ENCODE peak calls at places on chromosomes 1 and 21, in six cellular contexts. C, K, O, Q, M and Y are unnamed samples.

GRCh38 chr1:79325126-79325525 is 318.6 kb upstream of the ADGRL4 start:
- DNase-seq in C (no peak), K (no peak), O (no peak), Q (no peak), M (no peak), Y (no peak)

GRCh38 chr1:169521226-169521625 is 35.5 kb upstream of the SLC19A2 start:
- DNase-seq in C (no peak), K (no peak), O (no peak), Q (no peak), M (no peak), Y (no peak)

GRCh38 chr1:217348960-217349664 is 281.8 kb downstream of the GPATCH2 start:
- DNase-seq in C (no peak), K (no peak), O (no peak), Q (no peak), M (no peak), Y (no peak)

GRCh38 chr21:31182231-31183129 is 144.2 kb upstream of the KRTAP19-8 start:
- DNase-seq in C (no peak), K (no peak), O (peak), Q (no peak), M (no peak), Y (no peak)

GRCh38 chr1:35568975-35569395 is 4.1 kb upstream of the TFAP2E start:
- DNase-seq in C (no peak), K (peak), O (peak), Q (peak), M (peak), Y (peak)

GRCh38 chr1:72936942-72937341 is 654.6 kb upstream of the NEGR1 start:
- DNase-seq in C (no peak), K (no peak), O (no peak), Q (no peak), M (no peak), Y (no peak)

GRCh38 chr1:227166559-227166958 is 151.7 kb downstream of the CDC42BPA start:
- DNase-seq in C (no peak), K (no peak), O (no peak), Q (no peak), M (no peak), Y (no peak)

GRCh38 chr1:9630331-9631081 is 21.0 kb upstream of the PIK3CD start:
- DNase-seq in C (no peak), K (no peak), O (peak), Q (no peak), M (no peak), Y (no peak)

GRCh38 chr1:230768903-230769570 is 21.8 kb downstream of the CAPN9 start:
- DNase-seq in C (no peak), K (no peak), O (no peak), Q (no peak), M (peak), Y (no peak)

GRCh38 chr1:15820478-15820877 is 13.0 kb upstream of the UQCRHL start:
- DNase-seq in C (no peak), K (no peak), O (no peak), Q (no peak), M (peak), Y (no peak)

GRCh38 chr1:51686450-51686849 is 69.6 kb downstream of the OSBPL9 start:
- DNase-seq in C (no peak), K (no peak), O (no peak), Q (no peak), M (no peak), Y (no peak)

GRCh38 chr1:231020816-231021215 is 19.2 kb downstream of the FAM89A start:
- DNase-seq in C (no peak), K (no peak), O (no peak), Q (no peak), M (peak), Y (peak)

GRCh38 chr21:31865429-31865970 is 7.3 kb upstream of the HUNK start:
- DNase-seq in C (no peak), K (no peak), O (no peak), Q (no peak), M (no peak), Y (no peak)

GRCh38 chr1:83929184-83929583 is 69.7 kb downstream of the TTLL7 start:
- DNase-seq in C (no peak), K (no peak), O (no peak), Q (no peak), M (peak), Y (no peak)

GRCh38 chr1:228085287-228085926 is 2.9 kb downstream of the ARF1 start:
- DNase-seq in C (peak), K (no peak), O (no peak), Q (peak), M (peak), Y (peak)

GRCh38 chr1:196393742-196394141 is 214.5 kb downstream of the KCNT2 start:
- DNase-seq in C (no peak), K (peak), O (no peak), Q (no peak), M (peak), Y (peak)

GRCh38 chr1:236507022-236507700 is 16.6 kb upstream of the LGALS8 start:
- DNase-seq in C (no peak), K (no peak), O (no peak), Q (no peak), M (peak), Y (peak)

GRCh38 chr21:27572681-27573080 is 605.8 kb upstream of the ADAMTS5 start:
- DNase-seq in C (peak), K (no peak), O (no peak), Q (no peak), M (no peak), Y (no peak)

GRCh38 chr1:10540277-10541005 is 65.7 kb downstream of the PEX14 start:
- DNase-seq in C (no peak), K (peak), O (no peak), Q (no peak), M (peak), Y (no peak)

GRCh38 chr1:18712254-18712605 is 81.6 kb downstream of the PAX7 start:
- DNase-seq in C (no peak), K (no peak), O (no peak), Q (no peak), M (no peak), Y (no peak)

GRCh38 chr1:12177999-12178441 is 11.2 kb downstream of the TNFRSF1B start:
- DNase-seq in C (peak), K (peak), O (peak), Q (peak), M (peak), Y (peak)

GRCh38 chr1:223776826-223777454 is 64.6 kb downstream of the CAPN2 start:
- DNase-seq in C (no peak), K (no peak), O (no peak), Q (no peak), M (peak), Y (no peak)

GRCh38 chr1:248196965-248197364 is at the start of gene OR2M3:
- DNase-seq in C (no peak), K (no peak), O (no peak), Q (no peak), M (no peak), Y (no peak)

GRCh38 chr1:201506573-201507567 is at the start of gene CSRP1:
- DNase-seq in C (no peak), K (peak), O (peak), Q (peak), M (peak), Y (peak)

GRCh38 chr1:169367096-169367685 is 406 bp downstream of the NME7 start:
- DNase-seq in C (no peak), K (no peak), O (no peak), Q (no peak), M (no peak), Y (no peak)

GRCh38 chr1:29328897-29329775 is 92.8 kb downstream of the PTPRU start:
- DNase-seq in C (no peak), K (no peak), O (no peak), Q (no peak), M (no peak), Y (no peak)

GRCh38 chr1:92461364-92462097 is 25.2 kb downstream of the GFI1 start:
- DNase-seq in C (no peak), K (no peak), O (no peak), Q (no peak), M (no peak), Y (no peak)

GRCh38 chr1:223713546-223714420 is 1.4 kb downstream of the CAPN2 start:
- DNase-seq in C (no peak), K (no peak), O (peak), Q (no peak), M (no peak), Y (no peak)

GRCh38 chr1:229227298-229227919 is 43.5 kb upstream of the RAB4A start:
- DNase-seq in C (no peak), K (peak), O (peak), Q (peak), M (peak), Y (peak)

GRCh38 chr1:13926556-13926955 is 226.6 kb downstream of the PRDM2 start:
- DNase-seq in C (no peak), K (no peak), O (no peak), Q (no peak), M (no peak), Y (no peak)

GRCh38 chr1:153789478-153790148 is 14.4 kb downstream of the SLC27A3 start:
- DNase-seq in C (no peak), K (no peak), O (no peak), Q (no peak), M (no peak), Y (no peak)

GRCh38 chr1:45405636-45406035 is 65.4 kb upstream of the MUTYH start:
- DNase-seq in C (no peak), K (no peak), O (no peak), Q (no peak), M (no peak), Y (no peak)

GRCh38 chr1:45407888-45408287 is 67.6 kb upstream of the MUTYH start:
- DNase-seq in C (no peak), K (no peak), O (no peak), Q (no peak), M (no peak), Y (no peak)

GRCh38 chr1:45401524-45401923 is 61.3 kb upstream of the MUTYH start:
- DNase-seq in C (no peak), K (no peak), O (no peak), Q (no peak), M (no peak), Y (no peak)

GRCh38 chr1:45400049-45400448 is 59.8 kb upstream of the MUTYH start:
- DNase-seq in C (no peak), K (no peak), O (no peak), Q (no peak), M (no peak), Y (no peak)

GRCh38 chr1:45403298-45404079 is 63.2 kb upstream of the MUTYH start:
- DNase-seq in C (no peak), K (no peak), O (no peak), Q (no peak), M (no peak), Y (no peak)
- TF ChIP-seq CTCF in C (no peak), K (no peak), O (no peak), Q (no peak), M (no peak), Y (no peak)

GRCh38 chr1:46445773-46446256 is 43.8 kb upstream of the DMBX1 start:
- DNase-seq in C (no peak), K (no peak), O (no peak), Q (no peak), M (no peak), Y (no peak)
- TF ChIP-seq CTCF in C (peak), K (no peak), O (no peak), Q (no peak), M (peak), Y (peak)

DNA sequence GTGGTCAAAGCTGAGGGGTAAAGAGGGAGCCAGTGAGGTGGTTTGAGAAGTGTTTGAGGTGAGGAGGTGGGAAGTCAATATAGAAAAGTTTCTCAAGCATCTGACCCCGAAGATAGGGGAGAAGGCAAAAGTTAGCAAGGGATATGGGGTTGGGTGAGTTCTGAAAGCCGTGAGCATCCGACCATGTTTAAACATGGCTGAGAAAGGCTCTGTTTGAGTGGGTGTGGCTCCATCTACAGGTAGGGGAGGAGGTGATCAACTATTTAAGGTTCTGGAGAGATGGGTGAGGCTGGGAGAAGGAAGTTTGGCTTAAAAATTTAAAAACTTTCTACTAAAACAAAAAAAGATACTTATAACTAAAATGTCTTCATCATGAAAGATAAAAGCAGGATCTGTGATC is 273.8 kb downstream of the KCNJ6 start:
- DNase-seq in C (no peak), K (peak), O (peak), Q (no peak), M (no peak), Y (peak)
- TF ChIP-seq CTCF in C (no peak), K (peak), O (peak), Q (peak), M (no peak), Y (peak)

DNA sequence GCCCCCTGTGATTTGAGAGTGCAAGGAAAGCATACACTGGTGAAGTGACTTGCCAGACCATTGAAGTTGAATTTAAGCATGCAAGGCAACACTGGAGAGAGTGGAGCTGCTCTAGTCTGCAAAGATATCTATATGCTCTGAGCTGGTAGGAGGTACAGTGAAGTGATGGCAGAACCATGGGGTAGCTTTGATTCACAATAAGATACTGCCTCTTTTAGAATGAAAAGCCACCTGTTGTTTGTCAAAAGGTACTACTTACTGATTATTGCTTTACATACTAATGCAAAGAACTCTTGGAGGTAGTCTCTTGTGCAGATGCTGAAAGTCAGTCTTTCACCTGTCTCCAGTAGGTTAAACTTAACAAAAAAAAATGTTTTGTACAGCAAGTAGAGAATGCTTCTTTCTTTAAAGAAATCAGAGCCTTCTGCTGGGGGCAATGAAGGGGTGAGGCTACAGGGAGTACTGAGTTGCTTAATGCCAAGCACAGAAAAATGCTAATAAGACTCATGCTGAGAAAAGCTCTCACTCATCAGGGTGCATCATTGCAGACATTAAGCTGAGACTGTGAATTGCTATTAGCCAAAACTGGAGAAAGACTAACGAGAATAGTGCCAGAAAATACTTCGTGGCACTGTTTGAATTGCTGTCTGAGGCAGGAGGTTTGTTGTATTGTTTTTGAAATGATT is 1150.5 kb upstream of the TMPRSS15 start:
- DNase-seq in C (no peak), K (no peak), O (no peak), Q (no peak), M (no peak), Y (peak)
- TF ChIP-seq CTCF in C (no peak), K (no peak), O (no peak), Q (no peak), M (no peak), Y (no peak)

GRCh38 chr1:46197551-46198025 is 646 bp downstream of the POMGNT1 start:
- DNase-seq in C (no peak), K (no peak), O (no peak), Q (no peak), M (no peak), Y (no peak)

GRCh38 chr1:46194641-46195179 is 3.5 kb downstream of the POMGNT1 start:
- DNase-seq in C (no peak), K (peak), O (no peak), Q (no peak), M (no peak), Y (no peak)

GRCh38 chr1:46196609-46197008 is 1.6 kb downstream of the POMGNT1 start:
- DNase-seq in C (no peak), K (no peak), O (no peak), Q (no peak), M (no peak), Y (no peak)

GRCh38 chr1:46199233-46199749 is 1.1 kb upstream of the POMGNT1 start:
- DNase-seq in C (no peak), K (no peak), O (no peak), Q (no peak), M (no peak), Y (no peak)

GRCh38 chr1:46198026-46198826 is at the start of gene POMGNT1:
- DNase-seq in C (no peak), K (peak), O (peak), Q (peak), M (peak), Y (peak)
- TF ChIP-seq CTCF in C (no peak), K (no peak), O (no peak), Q (no peak), M (no peak), Y (peak)

DNA sequence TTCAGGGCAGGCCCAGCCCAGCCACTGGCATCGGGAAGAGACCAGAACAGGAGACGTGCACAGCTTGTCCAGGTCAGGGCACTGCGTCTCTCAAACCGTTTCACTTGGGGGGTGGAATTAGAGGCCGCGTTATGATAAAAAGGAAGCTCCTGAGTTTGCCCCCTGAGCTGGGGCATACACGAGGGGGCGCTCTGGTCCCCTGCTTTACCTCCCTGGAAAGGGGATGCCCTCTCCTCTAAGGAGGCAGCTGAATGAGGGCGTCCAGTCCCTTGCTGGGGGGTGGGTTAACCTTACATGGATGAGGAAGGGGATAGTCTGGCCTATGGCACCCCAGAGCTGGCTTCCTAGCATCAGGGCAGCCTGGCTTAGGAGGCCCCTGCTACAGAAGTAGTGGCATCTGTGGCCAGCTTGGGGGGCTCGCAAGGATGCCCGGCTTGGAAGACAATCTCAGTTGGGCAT is 2.3 kb downstream of the MYOG start:
- DNase-seq in C (no peak), K (peak), O (peak), Q (no peak), M (no peak), Y (no peak)
- TF ChIP-seq CTCF in C (no peak), K (no peak), O (no peak), Q (peak), M (no peak), Y (peak)

GRCh38 chr1:150954708-150955107 is 19.9 kb downstream of the CERS2 start:
- DNase-seq in C (no peak), K (no peak), O (no peak), Q (no peak), M (no peak), Y (no peak)
- TF ChIP-seq CTCF in C (no peak), K (no peak), O (no peak), Q (no peak), M (no peak), Y (no peak)

GRCh38 chr1:64861611-64862010 is 104.7 kb downstream of the JAK1 start:
- DNase-seq in C (no peak), K (no peak), O (peak), Q (no peak), M (peak), Y (peak)
- TF ChIP-seq CTCF in C (peak), K (peak), O (no peak), Q (peak), M (peak), Y (no peak)

GRCh38 chr1:23825076-23825761 is at the start of gene HMGCL:
- DNase-seq in C (peak), K (peak), O (peak), Q (peak), M (peak), Y (peak)
- TF ChIP-seq CTCF in C (no peak), K (no peak), O (no peak), Q (no peak), M (no peak), Y (no peak)